ENCODE peak calls at places on chromosomes 11 and 22, in eight cellular contexts. B is pancreas; V is GM23248; M is dorsolateral prefrontal cortex; C is body of pancreas; U is right atrium auricular region; H is CD8-positive, alpha-beta T cell; E is tibial nerve. P is an unnamed sample.

GRCh38 chr22:24338701-24339451 is 68.2 kb downstream of the SPECC1L start:
- DNase-seq in B (no peak), V (peak), M (no peak), C (no peak), U (no peak), H (no peak), E (no peak), P (no peak)

GRCh38 chr22:19117111-19117512 is 5.1 kb downstream of the DGCR2 start:
- DNase-seq in B (peak), V (no peak), M (no peak), C (peak), U (no peak), H (no peak), E (no peak), P (no peak)

GRCh38 chr11:28090052-28090749 is 17.8 kb downstream of the KIF18A start:
- DNase-seq in B (no peak), V (peak), M (no peak), C (no peak), U (no peak), H (no peak), E (no peak), P (no peak)

GRCh38 chr11:69985654-69986420 is 92.3 kb upstream of the ANO1 start:
- DNase-seq in B (no peak), V (peak), M (no peak), C (no peak), U (no peak), H (no peak), E (no peak), P (no peak)

GRCh38 chr11:100525635-100526034 is 161.5 kb upstream of the ARHGAP42 start:
- DNase-seq in B (no peak), V (no peak), M (no peak), C (no peak), U (no peak), H (no peak), E (no peak), P (no peak)

GRCh38 chr11:100808904-100809491 is 121.9 kb downstream of the ARHGAP42 start:
- DNase-seq in B (no peak), V (peak), M (no peak), C (no peak), U (no peak), H (no peak), E (no peak), P (no peak)

GRCh38 chr22:43351966-43352345 is 8.8 kb upstream of the SCUBE1 start:
- DNase-seq in B (no peak), V (no peak), M (no peak), C (no peak), U (no peak), H (no peak), E (no peak), P (no peak)

GRCh38 chr11:125952559-125952958 is 6.7 kb downstream of the VSIG10L2 start:
- DNase-seq in B (no peak), V (no peak), M (no peak), C (no peak), U (no peak), H (no peak), E (no peak), P (no peak)

GRCh38 chr11:61695917-61696316 is 15.7 kb downstream of the DAGLA start:
- DNase-seq in B (peak), V (peak), M (peak), C (peak), U (peak), H (peak), E (peak), P (peak)
- H3K27ac ChIP-seq in B (peak), V (peak), M (peak), C (peak), U (peak), H (no peak), E (peak), P (peak)

GRCh38 chr11:14361951-14362350 is 3.0 kb upstream of the RRAS2 start:
- DNase-seq in B (no peak), V (no peak), M (no peak), C (no peak), U (no peak), H (no peak), E (no peak), P (no peak)

GRCh38 chr11:14357843-14358728 is 897 bp downstream of the RRAS2 start:
- DNase-seq in B (peak), V (peak), M (no peak), C (peak), U (no peak), H (peak), E (no peak), P (peak)

GRCh38 chr11:14358729-14359439 is at the start of gene RRAS2:
- DNase-seq in B (peak), V (peak), M (peak), C (peak), U (peak), H (peak), E (peak), P (peak)

GRCh38 chr11:14360976-14361375 is 2.0 kb upstream of the RRAS2 start:
- DNase-seq in B (no peak), V (no peak), M (no peak), C (no peak), U (peak), H (no peak), E (no peak), P (no peak)

GRCh38 chr11:14359573-14360031 is 619 bp upstream of the RRAS2 start:
- DNase-seq in B (no peak), V (peak), M (no peak), C (no peak), U (no peak), H (no peak), E (no peak), P (no peak)
- H3K4me3 ChIP-seq in B (peak), V (peak), M (no peak), C (no peak), U (peak), H (peak), E (peak), P (peak)

DNA sequence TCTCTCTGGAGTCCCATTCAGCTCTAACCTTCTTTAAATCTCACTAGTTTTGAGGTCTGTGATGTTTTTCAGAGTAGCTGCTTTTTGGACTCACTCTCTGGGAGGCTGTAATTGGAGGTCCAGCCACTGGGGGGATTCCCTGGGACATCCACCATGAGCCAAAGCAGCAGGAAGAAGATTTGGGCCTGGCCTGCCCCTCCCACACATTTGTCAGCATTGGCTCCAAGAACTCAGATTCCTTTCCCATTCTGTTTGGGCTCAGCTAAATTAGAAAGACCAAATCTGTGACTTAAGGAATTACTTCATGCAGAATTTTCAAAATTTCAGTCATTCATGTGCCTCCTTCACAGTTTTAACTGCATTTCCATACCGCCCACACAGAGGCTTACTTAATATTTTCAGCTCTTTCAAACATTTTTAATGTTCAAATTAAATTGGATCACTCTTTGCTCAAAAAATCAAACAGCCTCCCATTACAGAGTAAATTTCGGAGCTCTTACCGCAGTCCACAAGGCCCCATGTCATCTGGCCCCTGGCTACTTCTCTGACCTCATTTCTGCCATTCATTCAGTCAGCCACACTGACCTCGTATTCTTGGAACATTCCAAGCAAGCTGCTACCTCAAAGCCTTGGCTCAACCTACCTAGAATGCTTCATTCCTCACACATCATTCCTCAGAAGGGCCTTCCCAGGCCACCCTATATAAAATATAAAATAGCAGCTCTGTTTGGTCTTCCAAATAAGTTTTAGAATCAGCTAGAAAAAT is 54.5 kb upstream of the RRAS2 start:
- DNase-seq in B (no peak), V (peak), M (no peak), C (peak), U (peak), H (no peak), E (no peak), P (no peak)
- H3K27ac ChIP-seq in B (no peak), V (peak), M (no peak), C (no peak), U (peak), H (no peak), E (peak), P (peak)

DNA sequence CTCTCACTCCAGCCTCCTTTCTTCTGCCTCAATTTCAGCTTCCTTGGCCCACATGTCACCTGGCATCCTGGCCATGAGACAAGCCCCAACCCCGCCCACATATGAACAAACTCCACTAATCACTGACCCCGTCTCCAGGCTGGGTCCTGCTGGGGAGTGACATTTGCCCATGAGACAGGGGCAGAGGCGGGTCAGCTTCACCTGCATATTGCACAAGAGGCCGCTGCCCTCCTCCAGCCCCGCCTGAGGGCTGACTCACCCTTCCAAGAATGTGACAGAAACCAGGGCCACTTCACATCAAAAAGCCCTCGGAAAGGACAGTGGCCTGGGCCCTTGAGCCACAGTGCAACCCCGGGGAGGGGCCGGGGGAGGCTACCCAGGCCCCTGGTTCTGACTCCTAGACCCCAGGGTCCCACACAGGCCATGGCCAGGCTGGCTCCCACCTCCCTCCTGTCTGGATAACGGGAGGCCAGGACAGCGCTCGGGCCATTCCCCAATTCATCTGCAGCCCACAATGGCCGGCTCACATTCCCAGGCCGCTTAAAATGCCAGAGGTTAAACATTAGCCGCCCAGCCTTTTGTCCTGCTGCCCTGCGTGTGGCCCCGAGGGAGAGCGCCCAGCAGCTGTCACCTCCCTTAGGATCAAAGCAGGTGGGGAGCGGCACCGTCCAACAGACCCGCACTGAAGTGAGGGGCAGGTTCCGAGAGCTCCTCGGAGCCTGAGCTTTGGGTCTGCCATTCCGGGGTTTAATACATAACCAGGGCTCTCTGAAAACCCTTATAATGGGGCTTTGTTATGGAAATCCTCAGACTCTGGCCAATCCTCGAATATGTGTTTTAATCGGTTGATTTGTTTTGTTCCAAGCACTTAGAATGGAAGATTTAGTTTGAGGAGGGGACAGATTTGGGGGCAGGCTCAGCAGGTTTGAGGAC is 42.3 kb downstream of the TRMU start:
- DNase-seq in B (peak), V (peak), M (no peak), C (peak), U (no peak), H (no peak), E (no peak), P (no peak)
- H3K4me3 ChIP-seq in B (no peak), V (no peak), M (no peak), C (no peak), U (no peak), H (no peak), E (no peak), P (no peak)

DNA sequence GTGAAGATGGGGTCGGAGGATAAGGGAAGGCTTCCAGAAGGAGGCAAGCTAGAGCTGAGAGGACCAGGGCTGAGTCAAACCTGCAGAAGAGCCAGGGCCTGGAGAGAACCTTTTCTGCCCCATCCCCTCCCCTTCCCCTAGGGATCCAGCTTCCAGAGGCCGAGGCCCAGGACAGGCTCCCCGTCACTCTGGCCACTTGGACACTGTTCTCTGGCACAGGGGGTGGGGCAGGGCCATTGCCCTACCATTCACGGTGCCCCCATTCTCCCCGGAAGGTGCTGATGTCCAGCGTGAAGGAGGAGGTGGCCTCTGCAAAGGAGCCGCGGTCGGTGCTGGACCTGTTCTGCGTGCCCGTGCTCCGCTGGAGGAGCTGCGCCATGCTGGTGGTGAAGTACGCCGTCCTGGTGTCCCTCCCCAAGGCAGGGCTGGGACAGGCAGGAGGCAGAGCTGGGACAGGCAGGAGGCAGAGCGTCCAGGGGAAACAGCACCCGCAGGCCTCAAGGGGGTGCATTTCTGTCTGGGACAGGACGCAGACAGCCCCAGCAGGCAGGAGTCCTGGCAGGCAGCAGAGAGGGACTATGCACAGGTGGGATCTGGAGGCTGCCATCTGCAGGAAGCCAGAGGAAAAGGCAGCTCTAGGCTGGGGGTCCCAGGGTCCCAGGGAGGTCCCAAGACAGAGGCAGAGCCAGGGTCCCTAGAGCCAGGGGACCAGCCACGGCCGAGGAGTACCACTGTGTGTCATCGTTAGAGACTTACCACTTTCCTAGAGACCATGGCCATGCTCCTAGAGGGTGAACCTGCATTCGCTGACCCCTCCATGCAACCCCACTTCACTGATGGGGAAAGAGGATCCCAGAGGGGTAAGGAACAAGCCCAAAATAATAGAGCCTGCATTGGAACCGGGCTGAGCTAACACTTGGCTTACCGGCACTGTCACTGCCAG is 25.8 kb upstream of the SLC22A12 start:
- DNase-seq in B (no peak), V (no peak), M (no peak), C (no peak), U (no peak), H (no peak), E (no peak), P (no peak)
- H3K27ac ChIP-seq in B (peak), V (no peak), M (no peak), C (peak), U (no peak), H (no peak), E (no peak), P (no peak)

DNA sequence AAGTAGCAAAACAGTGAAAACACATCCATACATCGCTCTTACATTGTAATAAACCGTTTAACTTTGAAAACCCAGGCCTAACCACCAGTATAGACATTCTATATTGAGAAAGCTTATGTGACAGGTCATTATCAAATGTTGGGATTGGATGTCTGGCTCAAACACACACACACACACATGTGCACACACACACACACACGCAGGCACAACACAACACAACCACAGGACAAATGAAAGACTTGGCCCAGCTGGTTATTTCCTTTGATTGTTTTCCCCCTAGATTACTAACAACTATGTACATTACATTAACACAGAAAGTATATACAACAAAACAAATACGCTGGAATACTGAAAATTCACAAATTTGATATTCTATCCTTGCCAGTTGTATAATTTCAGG is 119.7 kb downstream of the APOL5 start:
- DNase-seq in B (no peak), V (no peak), M (no peak), C (no peak), U (no peak), H (no peak), E (no peak), P (no peak)
- H3K4me3 ChIP-seq in B (peak), V (peak), M (no peak), C (no peak), U (no peak), H (no peak), E (no peak), P (no peak)

GRCh38 chr22:32811788-32812187 is 10.3 kb downstream of the TIMP3 start:
- DNase-seq in B (no peak), V (peak), M (no peak), C (no peak), U (no peak), H (no peak), E (no peak), P (no peak)

GRCh38 chr22:32809786-32810185 is 8.3 kb downstream of the TIMP3 start:
- DNase-seq in B (no peak), V (peak), M (no peak), C (no peak), U (no peak), H (no peak), E (no peak), P (peak)

GRCh38 chr22:32814289-32814865 is 12.9 kb downstream of the TIMP3 start:
- DNase-seq in B (no peak), V (peak), M (no peak), C (no peak), U (no peak), H (no peak), E (no peak), P (no peak)

GRCh38 chr22:32808038-32808445 is 6.5 kb downstream of the TIMP3 start:
- DNase-seq in B (no peak), V (peak), M (no peak), C (no peak), U (no peak), H (no peak), E (no peak), P (no peak)

DNA sequence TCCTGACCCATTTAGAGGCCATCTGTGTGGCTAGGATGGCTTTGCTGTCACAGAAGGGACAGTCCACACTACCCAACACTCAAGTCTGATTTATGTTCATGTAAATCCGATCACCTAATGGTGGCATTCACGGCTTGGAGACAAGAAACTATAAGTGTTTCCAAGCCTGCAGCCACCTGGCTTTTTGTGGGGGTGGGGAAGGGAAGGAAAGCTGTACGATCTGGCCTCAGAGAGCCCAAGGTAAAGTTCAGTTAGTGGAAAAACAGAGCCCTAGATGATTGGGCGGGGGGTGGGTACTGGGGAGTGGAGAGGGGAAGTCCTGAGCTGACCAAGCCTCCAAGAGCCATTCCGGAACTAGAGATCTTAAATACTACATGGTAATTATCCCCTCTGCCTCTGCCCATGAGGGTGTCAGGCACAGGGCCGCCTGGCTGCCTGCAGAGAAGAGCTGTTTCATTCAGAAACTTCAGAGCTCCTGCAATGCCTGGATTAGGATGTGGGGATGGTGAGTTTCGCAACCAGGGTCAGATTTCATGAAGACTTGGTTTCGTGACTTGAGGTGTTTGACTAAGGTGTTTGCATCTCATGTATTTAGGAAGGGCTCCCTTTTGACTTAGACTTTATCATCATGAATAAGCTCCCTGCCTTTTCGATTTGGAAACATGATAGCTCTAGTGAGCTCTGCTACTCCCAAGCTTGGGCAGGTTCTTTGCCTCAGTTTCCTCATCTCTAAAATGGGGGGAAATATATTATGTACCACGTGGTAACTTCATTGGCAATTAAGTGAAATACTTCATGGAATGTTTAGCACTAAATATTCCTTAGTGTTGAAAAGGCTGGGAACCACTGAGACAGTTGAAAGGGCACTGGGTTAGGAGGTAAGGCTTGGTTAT is 9.0 kb downstream of the TIMP3 start:
- DNase-seq in B (no peak), V (peak), M (no peak), C (no peak), U (no peak), H (no peak), E (no peak), P (no peak)
- H3K27ac ChIP-seq in B (no peak), V (peak), M (no peak), C (no peak), U (peak), H (no peak), E (peak), P (no peak)

GRCh38 chr11:43554148-43554473 is 126.4 kb upstream of the HSD17B12 start:
- DNase-seq in B (no peak), V (no peak), M (no peak), C (no peak), U (no peak), H (no peak), E (no peak), P (no peak)
- H3K4me3 ChIP-seq in B (no peak), V (no peak), M (no peak), C (no peak), U (no peak), H (no peak), E (no peak), P (no peak)

P was measured in tibial artery.